ENCODE peak calls at places on chromosomes 2 and 18, in four cellular contexts. X is BJ, V is astrocyte of the cerebellum, Y is endothelial cell. M is an unnamed sample.

GRCh38 chr2:1636791-1637415 is 107.4 kb downstream of the PXDN start:
- DNase-seq in X (no peak), V (no peak), Y (no peak), M (no peak)

GRCh38 chr2:240502430-240503121 is 55.2 kb downstream of the ANKMY1 start:
- DNase-seq in X (no peak), V (no peak), Y (no peak), M (peak)

GRCh38 chr2:146734042-146734715 is 1110.7 kb upstream of the ACVR2A start:
- DNase-seq in X (peak), V (peak), Y (peak), M (peak)

GRCh38 chr2:28668880-28669279 is 82.8 kb upstream of the PPP1CB start:
- DNase-seq in X (no peak), V (no peak), Y (no peak), M (no peak)

GRCh38 chr18:78753240-78753639 is 226.4 kb upstream of the SALL3 start:
- DNase-seq in X (no peak), V (no peak), Y (no peak), M (no peak)

GRCh38 chr2:70371753-70372152 is 69.9 kb upstream of the FAM136A start:
- DNase-seq in X (peak), V (no peak), Y (no peak), M (no peak)

GRCh38 chr2:96549967-96550786 is 13.6 kb downstream of the ARID5A start:
- DNase-seq in X (no peak), V (no peak), Y (peak), M (no peak)

GRCh38 chr2:54638774-54639187 is 84.7 kb upstream of the EML6 start:
- DNase-seq in X (no peak), V (no peak), Y (no peak), M (no peak)

GRCh38 chr2:42342061-42342794 is 18.8 kb downstream of the COX7A2L start:
- DNase-seq in X (peak), V (peak), Y (no peak), M (peak)

GRCh38 chr2:68828887-68829708 is 42.1 kb downstream of the BMP10 start:
- DNase-seq in X (peak), V (peak), Y (peak), M (peak)

GRCh38 chr2:119184512-119184911 is 26.0 kb upstream of the C1QL2 start:
- DNase-seq in X (no peak), V (no peak), Y (no peak), M (no peak)

GRCh38 chr2:237600205-237600846 is 9.8 kb upstream of the RAB17 start:
- DNase-seq in X (peak), V (no peak), Y (no peak), M (no peak)

GRCh38 chr2:241637233-241638062 is at the start of gene ATG4B:
- DNase-seq in X (no peak), V (peak), Y (peak), M (peak)

GRCh38 chr2:149611100-149611820 is 23.7 kb upstream of the MMADHC start:
- DNase-seq in X (no peak), V (no peak), Y (no peak), M (no peak)
- TF ChIP-seq CTCF in X (no peak), V (peak), Y (no peak), M (no peak)

DNA sequence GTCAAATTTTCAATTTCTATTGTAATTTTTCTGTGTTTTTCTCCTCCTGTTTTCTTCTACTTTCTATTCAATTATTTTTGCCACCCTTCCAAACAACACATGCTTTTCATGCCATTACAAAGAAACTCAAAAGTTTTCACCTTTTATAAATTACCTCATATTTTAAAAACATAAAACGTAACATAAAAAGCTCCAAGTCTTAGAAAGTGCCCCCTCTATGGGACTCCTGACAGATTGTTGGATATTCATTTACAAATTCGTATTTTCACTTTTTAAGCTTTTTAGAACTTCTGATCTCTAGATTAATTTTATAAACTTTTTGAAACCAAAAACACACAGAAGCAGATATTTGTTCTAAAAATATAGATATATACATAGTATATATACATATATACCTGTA is 1.6 kb downstream of the COL5A2 start:
- DNase-seq in X (no peak), V (peak), Y (no peak), M (no peak)
- TF ChIP-seq CTCF in X (peak), V (peak), Y (peak), M (no peak)

GRCh38 chr2:101011152-101011551 is 9.1 kb downstream of the RPL31 start:
- DNase-seq in X (no peak), V (no peak), Y (no peak), M (no peak)

GRCh38 chr2:101014264-101014857 is 12.3 kb downstream of the RPL31 start:
- DNase-seq in X (no peak), V (no peak), Y (no peak), M (no peak)

GRCh38 chr2:101017371-101017770 is 15.3 kb downstream of the RPL31 start:
- DNase-seq in X (no peak), V (no peak), Y (no peak), M (no peak)

GRCh38 chr2:101012054-101012705 is 10.1 kb downstream of the RPL31 start:
- DNase-seq in X (no peak), V (no peak), Y (no peak), M (no peak)

DNA sequence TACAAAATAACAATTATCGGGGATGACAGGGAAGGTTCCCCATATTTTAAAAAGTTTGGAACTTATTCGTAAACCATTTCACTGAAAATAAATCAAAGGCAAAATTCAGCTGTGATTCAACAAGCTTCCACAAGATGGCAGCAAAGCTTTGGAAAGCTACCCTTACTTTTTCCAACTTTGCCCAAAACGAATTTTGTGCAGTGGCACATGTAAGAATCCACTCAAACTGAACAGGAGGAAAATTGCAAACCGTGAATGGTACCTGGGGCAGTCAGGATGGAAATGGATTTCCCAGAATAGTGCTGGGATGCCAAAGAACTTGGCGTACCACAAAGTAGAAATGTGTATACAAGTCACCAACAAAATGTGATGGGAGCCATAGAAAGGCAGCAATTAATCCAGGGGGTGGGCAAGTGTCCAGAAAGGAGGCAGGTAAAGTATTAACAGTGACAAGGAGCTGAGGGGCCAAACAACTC is 10.7 kb downstream of the RPL31 start:
- DNase-seq in X (no peak), V (peak), Y (peak), M (peak)
- TF ChIP-seq CTCF in X (peak), V (peak), Y (peak), M (peak)

DNA sequence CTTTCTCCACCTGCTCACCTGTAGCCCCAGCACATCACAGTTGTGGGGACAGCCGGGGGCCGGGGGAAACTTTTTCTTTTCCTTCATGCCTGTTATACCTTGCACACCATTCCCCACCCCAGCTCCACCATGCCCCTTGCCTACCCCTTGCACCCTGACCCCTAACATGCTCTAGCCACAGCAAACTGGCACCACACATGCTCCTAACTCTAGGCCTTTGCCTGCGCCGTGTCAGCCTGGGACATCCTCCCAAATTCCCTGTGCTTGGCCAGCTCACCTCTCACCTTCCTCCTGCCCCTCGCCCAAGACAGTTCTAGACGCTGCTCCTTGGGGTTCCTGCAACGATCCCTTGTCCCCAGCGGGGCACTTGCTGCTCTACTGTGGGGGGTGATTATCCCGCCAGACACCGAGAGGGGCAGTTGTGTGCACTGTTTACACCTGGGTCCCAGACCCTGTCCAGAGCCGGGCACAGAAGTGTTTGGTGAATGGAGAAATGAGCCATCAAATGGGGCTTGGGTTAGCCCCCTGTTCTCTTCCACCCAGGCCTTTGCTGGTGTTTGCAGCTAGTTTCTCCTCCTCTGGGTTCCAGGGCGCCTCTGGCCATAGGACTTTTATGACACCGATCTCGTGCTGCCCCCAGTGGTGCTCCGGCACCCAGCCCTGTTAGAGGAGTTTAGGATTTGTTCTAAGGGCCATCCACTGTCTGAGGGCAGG is 129.8 kb downstream of the CTIF start:
- DNase-seq in X (no peak), V (no peak), Y (no peak), M (no peak)
- TF ChIP-seq CTCF in X (peak), V (peak), Y (no peak), M (no peak)

GRCh38 chr18:63676927-63677326 is 15.2 kb upstream of the SERPINB3 start:
- DNase-seq in X (no peak), V (no peak), Y (no peak), M (no peak)
- TF ChIP-seq CTCF in X (no peak), V (no peak), Y (no peak), M (no peak)

GRCh38 chr2:134985061-134985460 is 62.2 kb downstream of the MAP3K19 start:
- DNase-seq in X (no peak), V (no peak), Y (no peak), M (no peak)

GRCh38 chr2:134988994-134989605 is 58.1 kb downstream of the MAP3K19 start:
- DNase-seq in X (no peak), V (peak), Y (no peak), M (no peak)
- TF ChIP-seq CTCF in X (peak), V (peak), Y (peak), M (peak)

GRCh38 chr2:152335016-152335850 is at the start of gene FMNL2:
- DNase-seq in X (no peak), V (peak), Y (peak), M (no peak)
- TF ChIP-seq CTCF in X (no peak), V (no peak), Y (no peak), M (no peak)

GRCh38 chr2:168705534-168706470 is 96.6 kb upstream of the NOSTRIN start:
- DNase-seq in X (no peak), V (no peak), Y (no peak), M (no peak)
- TF ChIP-seq CTCF in X (peak), V (peak), Y (peak), M (peak)

M was measured in DND-41.